ENCODE peak calls at places on chromosomes 6 and 20, in five cellular contexts. F is RWPE1, O is HCEC 1CT, Q is fibroblast of the conjunctiva, P is GM04504. M is an unnamed sample.

GRCh38 chr6:32764050-32764449 is 718 bp upstream of the HLA-DQB2 start:
- DNase-seq in F (no peak), O (no peak), Q (no peak), P (no peak), M (no peak)

GRCh38 chr6:44072959-44073611 is 54.2 kb downstream of the MRPL14 start:
- DNase-seq in F (peak), O (peak), Q (no peak), P (peak), M (no peak)

GRCh38 chr20:31774408-31774807 is 35.3 kb downstream of the TPX2 start:
- DNase-seq in F (no peak), O (no peak), Q (no peak), P (no peak), M (no peak)

GRCh38 chr6:20260360-20260759 is 48.1 kb upstream of the MBOAT1 start:
- DNase-seq in F (no peak), O (no peak), Q (no peak), P (no peak), M (no peak)

GRCh38 chr6:145842693-145843546 is 28.3 kb upstream of the FBXO30 start:
- DNase-seq in F (no peak), O (no peak), Q (no peak), P (no peak), M (peak)

GRCh38 chr6:138647006-138647405 is 126.6 kb upstream of the CCDC28A start:
- DNase-seq in F (no peak), O (peak), Q (peak), P (peak), M (peak)

GRCh38 chr6:114085206-114085605 is 114.3 kb upstream of the HDAC2 start:
- DNase-seq in F (no peak), O (peak), Q (no peak), P (peak), M (peak)

GRCh38 chr6:95866732-95867131 is 149.0 kb upstream of the FUT9 start:
- DNase-seq in F (peak), O (no peak), Q (no peak), P (no peak), M (no peak)

GRCh38 chr6:148700713-148701392 is 46.0 kb upstream of the UST start:
- DNase-seq in F (peak), O (peak), Q (no peak), P (peak), M (no peak)

GRCh38 chr6:109687271-109687721 is 3.7 kb downstream of the AK9 start:
- DNase-seq in F (peak), O (peak), Q (peak), P (peak), M (peak)

GRCh38 chr6:147651249-147652063 is 143.0 kb downstream of the SAMD5 start:
- DNase-seq in F (no peak), O (no peak), Q (peak), P (no peak), M (no peak)

GRCh38 chr6:19549109-19549508 is 288.1 kb upstream of the ID4 start:
- DNase-seq in F (no peak), O (no peak), Q (no peak), P (no peak), M (no peak)

GRCh38 chr6:144969154-144969553 is 684.0 kb downstream of the UTRN start:
- DNase-seq in F (no peak), O (peak), Q (no peak), P (no peak), M (no peak)

GRCh38 chr20:4053071-4053470 is 37.7 kb upstream of the RNF24 start:
- DNase-seq in F (no peak), O (no peak), Q (no peak), P (no peak), M (no peak)

GRCh38 chr20:10524643-10525042 is 89.5 kb downstream of the SLX4IP start:
- DNase-seq in F (peak), O (peak), Q (no peak), P (no peak), M (no peak)

GRCh38 chr20:57661201-57662027 is 41.2 kb upstream of the ZBP1 start:
- DNase-seq in F (no peak), O (no peak), Q (no peak), P (no peak), M (no peak)

GRCh38 chr20:61802721-61803311 is 262.9 kb downstream of the TAF4 start:
- DNase-seq in F (no peak), O (no peak), Q (no peak), P (no peak), M (no peak)

GRCh38 chr20:6769953-6770831 is 2.7 kb downstream of the BMP2 start:
- DNase-seq in F (peak), O (no peak), Q (no peak), P (no peak), M (no peak)

GRCh38 chr6:85494551-85495337 is 44.9 kb downstream of the NT5E start:
- DNase-seq in F (no peak), O (peak), Q (no peak), P (peak), M (no peak)

GRCh38 chr20:33925867-33926266 is 67.8 kb upstream of the RALY start:
- DNase-seq in F (no peak), O (no peak), Q (no peak), P (no peak), M (no peak)

GRCh38 chr20:43721429-43722152 is 5.2 kb downstream of the GTSF1L start:
- DNase-seq in F (no peak), O (no peak), Q (no peak), P (no peak), M (no peak)

GRCh38 chr6:47014401-47014800 is 27.7 kb downstream of the ADGRF1 start:
- DNase-seq in F (no peak), O (no peak), Q (no peak), P (no peak), M (no peak)

GRCh38 chr6:137496392-137496767 is 2.2 kb upstream of the OLIG3 start:
- DNase-seq in F (no peak), O (no peak), Q (no peak), P (no peak), M (no peak)

M was measured in GM04503.